ENCODE peak calls at places on chromosomes 11 and 22, in eight cellular contexts. X, D, S, A, B, U, M and T are unnamed samples.

GRCh38 chr11:14413307-14414072 is 54.5 kb upstream of the RRAS2 start:
- DNase-seq in D (peak; percentile 82), A (peak; percentile 58), X (peak; percentile 35), U (no peak), M (peak; percentile 90), S (no peak), B (no peak), T (no peak)

GRCh38 chr11:111978028-111978771 is 41.1 kb downstream of the DIXDC1 start:
- DNase-seq in M (peak; percentile 63), X (peak; percentile 85), S (peak; percentile 87), B (no peak), D (peak; percentile 76), U (no peak), A (peak; percentile 64), T (no peak)

GRCh38 chr22:46053563-46054090 is 76.7 kb upstream of the WNT7B start:
- DNase-seq in D (peak; percentile 62), S (no peak), M (peak; percentile 32), B (peak; percentile 79), A (peak; percentile 38), U (peak; percentile 41), X (peak; percentile 77), T (peak; percentile 56)

GRCh38 chr11:73980001-73980960 is 2.4 kb downstream of the UCP2 start:
- DNase-seq in S (no peak), D (no peak), U (no peak), A (peak; percentile 20), X (peak; percentile 41), M (no peak), B (peak; percentile 62), T (peak; percentile 53)

GRCh38 chr11:70628881-70629844 is 230.8 kb downstream of the CTTN start:
- DNase-seq in B (no peak), M (no peak), A (no peak), U (no peak), S (no peak), X (peak; percentile 27), D (peak; percentile 9), T (no peak)

GRCh38 chr11:17522655-17523054 is 21.6 kb downstream of the USH1C start:
- DNase-seq in M (no peak), S (no peak), A (no peak), X (no peak), U (no peak), D (no peak), B (no peak), T (no peak)

GRCh38 chr11:35047179-35047578 is 91.8 kb upstream of the CD44 start:
- DNase-seq in S (no peak), U (no peak), M (no peak), B (no peak), A (no peak), X (no peak), D (no peak), T (peak; percentile 52)

GRCh38 chr11:71433648-71434450 is 14.3 kb downstream of the DHCR7 start:
- DNase-seq in M (no peak), D (peak; percentile 75), A (no peak), S (no peak), U (no peak), B (peak; percentile 45), X (peak; percentile 62), T (no peak)

GRCh38 chr22:38792833-38793232 is 1.1 kb downstream of the DNAL4 start:
- DNase-seq in M (peak; percentile 30), X (no peak), D (peak; percentile 4), A (peak; percentile 59), S (no peak), B (no peak), U (no peak), T (no peak)

GRCh38 chr11:13009921-13010736 is 1.0 kb downstream of the RASSF10 start:
- DNase-seq in U (no peak), A (peak; percentile 7), M (peak; percentile 39), S (no peak), B (peak; percentile 28), D (no peak), X (no peak), T (no peak)

GRCh38 chr22:17079572-17079971 is 5.2 kb upstream of the IL17RA start:
- DNase-seq in B (no peak), S (no peak), D (no peak), A (peak; percentile 22), X (no peak), U (no peak), M (no peak), T (no peak)

GRCh38 chr22:17563936-17564391 is 666 bp downstream of the SLC25A18 start:
- DNase-seq in D (peak; percentile 73), S (no peak), M (peak; percentile 11), X (peak; percentile 35), A (peak; percentile 27), U (no peak), B (no peak), T (no peak)

GRCh38 chr11:35151896-35152295 is 12.9 kb downstream of the CD44 start:
- DNase-seq in X (no peak), A (no peak), B (no peak), M (no peak), D (no peak), S (no peak), U (no peak), T (no peak)

GRCh38 chr22:43376765-43377485 is 33.8 kb upstream of the SCUBE1 start:
- DNase-seq in D (peak; percentile 15), B (no peak), A (no peak), M (peak; percentile 61), X (no peak), S (no peak), U (no peak), T (peak; percentile 69)

GRCh38 chr11:102534261-102534872 is 3.8 kb upstream of the MMP7 start:
- DNase-seq in S (no peak), U (no peak), D (no peak), A (no peak), M (no peak), X (no peak), B (no peak), T (no peak)

GRCh38 chr11:46127150-46127638 is 5.9 kb upstream of the PHF21A start:
- DNase-seq in S (no peak), U (no peak), B (peak; percentile 67), M (peak; percentile 19), D (peak; percentile 45), A (peak; percentile 49), X (peak; percentile 39), T (peak; percentile 45)

GRCh38 chr11:75602916-75603315 is 40.9 kb downstream of the SERPINH1 start:
- DNase-seq in X (no peak), B (no peak), D (no peak), A (peak; percentile 33), U (no peak), S (no peak), M (peak; percentile 84), T (no peak)

GRCh38 chr11:20042717-20043392 is 117.4 kb downstream of the DBX1 start:
- DNase-seq in M (no peak), U (no peak), B (no peak), A (no peak), X (no peak), S (no peak), D (no peak), T (no peak)

GRCh38 chr22:36351921-36352774 is 35.6 kb downstream of the MYH9 start:
- DNase-seq in X (no peak), M (no peak), D (no peak), B (peak; percentile 69), U (no peak), S (peak; percentile 81), A (no peak), T (no peak)

GRCh38 chr11:76240143-76240505 is 33.8 kb upstream of the WNT11 start:
- DNase-seq in X (no peak), D (no peak), S (no peak), M (no peak), B (no peak), A (no peak), U (no peak), T (no peak)

GRCh38 chr22:42957958-42958357 is 57.0 kb downstream of the PACSIN2 start:
- DNase-seq in M (no peak), X (no peak), U (no peak), D (no peak), A (no peak), S (no peak), B (no peak), T (no peak)

GRCh38 chr22:24357547-24357946 is 69.9 kb upstream of the ADORA2A start:
- DNase-seq in A (peak; percentile 7), M (no peak), B (no peak), X (no peak), U (no peak), D (no peak), S (no peak), T (no peak)

GRCh38 chr22:42303304-42304020 is 33.0 kb upstream of the TCF20 start:
- DNase-seq in M (no peak), X (no peak), S (no peak), B (no peak), D (no peak), A (no peak), U (no peak), T (no peak)

GRCh38 chr22:29704528-29705285 is 15.1 kb upstream of the CABP7 start:
- DNase-seq in S (no peak), B (no peak), A (peak; percentile 76), U (no peak), M (peak; percentile 55), D (peak; percentile 24), X (no peak), T (no peak)

GRCh38 chr22:49721211-49721763 is 106.4 kb downstream of the BRD1 start:
- DNase-seq in B (no peak), M (no peak), D (no peak), U (no peak), A (no peak), S (no peak), X (no peak), T (no peak)

GRCh38 chr11:72441647-72442267 is 7.4 kb upstream of the CLPB start:
- DNase-seq in D (peak; percentile 77), A (peak; percentile 63), X (no peak), S (no peak), U (no peak), B (no peak), M (peak; percentile 45), T (no peak)

GRCh38 chr11:43367382-43368178 is 8.9 kb downstream of the TTC17 start:
- DNase-seq in A (peak; percentile 56), S (no peak), X (no peak), B (no peak), D (no peak), M (peak; percentile 4), U (no peak), T (no peak)

GRCh38 chr11:126874831-126875230 is 125.7 kb downstream of the KIRREL3 start:
- DNase-seq in D (no peak), U (no peak), A (no peak), S (no peak), X (no peak), B (no peak), M (no peak), T (no peak)
- TF ChIP-seq CTCF in D (no peak), U (no peak), A (no peak), S (no peak), X (no peak), B (no peak), M (no peak), T (no peak)

GRCh38 chr22:37639070-37639760 is at the start of gene SH3BP1:
- DNase-seq in D (no peak), S (no peak), M (no peak), U (no peak), X (no peak), A (no peak), B (peak; percentile 79), T (peak; percentile 66)
- TF ChIP-seq CTCF in D (no peak), S (no peak), M (no peak), U (no peak), X (no peak), A (no peak), B (no peak), T (no peak)

GRCh38 chr22:19962909-19963806 is 21.5 kb upstream of the TXNRD2 start:
- DNase-seq in A (peak; percentile 58), S (no peak), D (peak; percentile 36), X (no peak), B (peak; percentile 91), U (no peak), M (peak; percentile 21), T (no peak)
- TF ChIP-seq CTCF in A (no peak), S (no peak), D (no peak), X (no peak), B (no peak), U (no peak), M (no peak), T (no peak)

GRCh38 chr11:94755494-94755893 is 12.7 kb upstream of the AMOTL1 start:
- DNase-seq in A (no peak), B (no peak), D (no peak), X (no peak), U (no peak), S (no peak), M (no peak), T (no peak)
- TF ChIP-seq CTCF in A (no peak), B (no peak), D (no peak), X (no peak), U (no peak), S (no peak), M (no peak), T (no peak)